ENCODE peak calls at places on chromosomes 7 and 10, in five cellular contexts. One of them, this sample, is unnamed.

GRCh38 chr10:15341502-15342128 is 29.5 kb downstream of the FAM171A1 start:
- DNase-seq in psoas muscle: no peak
- DNase-seq in epithelial cell of esophagus: no peak
- DNase-seq in MM.1S: no peak
- DNase-seq in CD8-positive, alpha-beta T cell: no peak
- DNase-seq in this sample: no peak

GRCh38 chr7:136163333-136163732 is 186.2 kb upstream of the MTPN start:
- DNase-seq in MM.1S: no peak
- DNase-seq in psoas muscle: no peak
- DNase-seq in epithelial cell of esophagus: no peak
- DNase-seq in CD8-positive, alpha-beta T cell: no peak
- DNase-seq in this sample: no peak

GRCh38 chr7:110204527-110204926 is 886.4 kb upstream of the LRRN3 start:
- DNase-seq in CD8-positive, alpha-beta T cell: no peak
- DNase-seq in epithelial cell of esophagus: peak; percentile 11
- DNase-seq in MM.1S: no peak
- DNase-seq in psoas muscle: no peak
- DNase-seq in this sample: no peak

GRCh38 chr10:69732147-69732825 is 69.4 kb upstream of the COL13A1 start:
- DNase-seq in epithelial cell of esophagus: no peak
- DNase-seq in psoas muscle: peak; percentile 73
- DNase-seq in MM.1S: no peak
- DNase-seq in CD8-positive, alpha-beta T cell: no peak
- DNase-seq in this sample: no peak

GRCh38 chr7:2725178-2726105 is 37.4 kb downstream of the AMZ1 start:
- DNase-seq in psoas muscle: peak; percentile 49
- DNase-seq in CD8-positive, alpha-beta T cell: no peak
- DNase-seq in epithelial cell of esophagus: no peak
- DNase-seq in MM.1S: no peak
- DNase-seq in this sample: no peak

GRCh38 chr10:16835223-16835622 is 18.0 kb upstream of the RSU1 start:
- DNase-seq in MM.1S: no peak
- DNase-seq in epithelial cell of esophagus: no peak
- DNase-seq in CD8-positive, alpha-beta T cell: no peak
- DNase-seq in psoas muscle: no peak
- DNase-seq in this sample: no peak

GRCh38 chr7:75642810-75643486 is 95.8 kb downstream of the HIP1 start:
- DNase-seq in epithelial cell of esophagus: peak; percentile 80
- DNase-seq in CD8-positive, alpha-beta T cell: peak; percentile 45
- DNase-seq in MM.1S: peak; percentile 76
- DNase-seq in psoas muscle: no peak
- DNase-seq in this sample: peak; percentile 75

GRCh38 chr10:96341219-96342182 is 17.3 kb downstream of the OPALIN start:
- DNase-seq in MM.1S: peak; percentile 46
- DNase-seq in epithelial cell of esophagus: no peak
- DNase-seq in CD8-positive, alpha-beta T cell: no peak
- DNase-seq in psoas muscle: no peak
- DNase-seq in this sample: no peak

GRCh38 chr7:107539824-107540223 is 23.9 kb downstream of the COG5 start:
- DNase-seq in epithelial cell of esophagus: no peak
- DNase-seq in psoas muscle: no peak
- DNase-seq in CD8-positive, alpha-beta T cell: no peak
- DNase-seq in MM.1S: no peak
- DNase-seq in this sample: no peak

GRCh38 chr10:4061441-4061951 is 276.5 kb upstream of the KLF6 start:
- DNase-seq in epithelial cell of esophagus: peak; percentile 65
- DNase-seq in MM.1S: no peak
- DNase-seq in psoas muscle: peak; percentile 76
- DNase-seq in CD8-positive, alpha-beta T cell: no peak
- DNase-seq in this sample: peak; percentile 47

GRCh38 chr7:81691199-81691821 is 78.5 kb downstream of the HGF start:
- DNase-seq in MM.1S: no peak
- DNase-seq in epithelial cell of esophagus: no peak
- DNase-seq in psoas muscle: no peak
- DNase-seq in CD8-positive, alpha-beta T cell: no peak
- DNase-seq in this sample: peak; percentile 82

GRCh38 chr10:28722065-28722803 is 44.9 kb downstream of the BAMBI start:
- DNase-seq in epithelial cell of esophagus: peak; percentile 17
- DNase-seq in CD8-positive, alpha-beta T cell: no peak
- DNase-seq in psoas muscle: peak; percentile 51
- DNase-seq in MM.1S: no peak
- DNase-seq in this sample: peak; percentile 16

GRCh38 chr7:78530351-78530750 is 731.8 kb downstream of the PHTF2 start:
- DNase-seq in psoas muscle: no peak
- DNase-seq in MM.1S: no peak
- DNase-seq in epithelial cell of esophagus: peak; percentile 76
- DNase-seq in CD8-positive, alpha-beta T cell: no peak
- DNase-seq in this sample: peak; percentile 53

GRCh38 chr7:2840458-2840857 is 3.6 kb downstream of the GNA12 start:
- DNase-seq in CD8-positive, alpha-beta T cell: no peak
- DNase-seq in MM.1S: no peak
- DNase-seq in psoas muscle: no peak
- DNase-seq in epithelial cell of esophagus: no peak
- DNase-seq in this sample: no peak

GRCh38 chr10:94172332-94172731 is 178.6 kb downstream of the PLCE1 start:
- DNase-seq in epithelial cell of esophagus: peak; percentile 86
- DNase-seq in psoas muscle: no peak
- DNase-seq in MM.1S: no peak
- DNase-seq in CD8-positive, alpha-beta T cell: no peak
- DNase-seq in this sample: peak; percentile 34

GRCh38 chr10:131689954-131690669 is 210.7 kb upstream of the PPP2R2D start:
- DNase-seq in epithelial cell of esophagus: no peak
- DNase-seq in psoas muscle: no peak
- DNase-seq in MM.1S: no peak
- DNase-seq in CD8-positive, alpha-beta T cell: no peak
- DNase-seq in this sample: no peak

GRCh38 chr10:5355762-5356478 is 8.8 kb upstream of the UCN3 start:
- DNase-seq in CD8-positive, alpha-beta T cell: no peak
- DNase-seq in MM.1S: no peak
- DNase-seq in psoas muscle: no peak
- DNase-seq in epithelial cell of esophagus: peak; percentile 31
- DNase-seq in this sample: no peak

GRCh38 chr7:107185716-107186115 is 16.9 kb downstream of the HBP1 start:
- DNase-seq in CD8-positive, alpha-beta T cell: no peak
- DNase-seq in psoas muscle: no peak
- DNase-seq in MM.1S: no peak
- DNase-seq in epithelial cell of esophagus: no peak
- DNase-seq in this sample: no peak

GRCh38 chr7:11623093-11623678 is 208.8 kb downstream of the THSD7A start:
- DNase-seq in MM.1S: no peak
- DNase-seq in epithelial cell of esophagus: peak; percentile 24
- DNase-seq in psoas muscle: no peak
- DNase-seq in CD8-positive, alpha-beta T cell: no peak
- DNase-seq in this sample: peak; percentile 3

GRCh38 chr7:65509368-65510186 is 135.9 kb downstream of the ZNF92 start:
- DNase-seq in epithelial cell of esophagus: no peak
- DNase-seq in MM.1S: peak; percentile 22
- DNase-seq in CD8-positive, alpha-beta T cell: peak; percentile 1
- DNase-seq in psoas muscle: peak; percentile 38
- DNase-seq in this sample: no peak

GRCh38 chr7:158316466-158317031 is 271.1 kb downstream of the PTPRN2 start:
- DNase-seq in epithelial cell of esophagus: no peak
- DNase-seq in CD8-positive, alpha-beta T cell: no peak
- DNase-seq in MM.1S: no peak
- DNase-seq in psoas muscle: no peak
- DNase-seq in this sample: no peak

GRCh38 chr7:158315326-158315725 is 272.3 kb downstream of the PTPRN2 start:
- DNase-seq in epithelial cell of esophagus: no peak
- DNase-seq in MM.1S: no peak
- DNase-seq in CD8-positive, alpha-beta T cell: no peak
- DNase-seq in psoas muscle: no peak
- DNase-seq in this sample: no peak

GRCh38 chr7:158318511-158318913 is 269.1 kb downstream of the PTPRN2 start:
- DNase-seq in psoas muscle: no peak
- DNase-seq in epithelial cell of esophagus: no peak
- DNase-seq in CD8-positive, alpha-beta T cell: no peak
- DNase-seq in MM.1S: no peak
- DNase-seq in this sample: no peak

GRCh38 chr7:158315881-158316280 is 271.7 kb downstream of the PTPRN2 start:
- DNase-seq in epithelial cell of esophagus: no peak
- DNase-seq in MM.1S: no peak
- DNase-seq in CD8-positive, alpha-beta T cell: no peak
- DNase-seq in psoas muscle: no peak
- DNase-seq in this sample: no peak

DNA sequence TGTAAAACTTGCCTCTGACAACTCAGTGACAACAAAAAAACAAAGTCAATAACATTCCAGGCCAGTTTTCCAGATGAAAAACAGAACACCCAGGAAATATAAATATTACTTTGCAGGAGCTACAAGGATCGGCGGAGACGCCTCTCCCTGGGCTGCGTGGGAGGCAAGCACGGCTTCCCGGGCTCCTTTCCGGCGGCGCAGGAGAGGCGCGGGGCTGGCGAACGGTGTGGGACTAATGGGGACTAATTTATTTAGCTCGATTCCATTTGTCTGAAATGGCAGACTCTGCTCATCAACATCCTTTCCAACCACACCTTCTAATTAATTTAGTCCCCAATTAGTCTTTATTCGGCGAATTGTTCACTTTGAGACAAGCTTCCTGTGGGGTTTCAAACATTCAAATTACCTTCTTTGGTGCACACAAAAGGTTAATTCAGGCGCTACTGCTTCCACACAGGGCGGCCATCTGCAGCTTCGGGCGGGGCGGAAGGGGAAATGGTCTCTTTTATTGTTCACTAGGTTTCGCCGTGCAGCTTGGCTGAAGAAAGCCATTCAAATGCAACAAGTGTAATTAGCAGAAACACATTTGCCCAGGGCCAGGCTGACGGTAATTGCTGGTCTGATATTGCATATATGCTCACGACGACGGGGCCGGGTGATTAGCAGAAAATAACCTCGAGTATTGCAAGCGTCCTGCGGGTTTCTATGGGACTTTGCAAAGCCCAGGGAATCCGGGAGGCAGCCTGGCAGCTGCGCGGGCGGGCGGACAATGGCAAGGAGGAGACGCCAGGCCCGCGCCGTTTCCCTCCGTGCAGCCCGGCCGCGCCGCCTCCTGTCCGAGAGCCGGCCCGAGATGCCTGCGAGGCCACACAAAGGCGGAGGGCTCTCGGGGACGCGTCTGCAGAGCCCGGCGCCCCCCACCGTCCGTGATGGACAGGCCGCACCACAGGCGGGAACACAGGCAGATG is 270.1 kb downstream of the PTPRN2 start:
- DNase-seq in psoas muscle: no peak
- DNase-seq in CD8-positive, alpha-beta T cell: no peak
- DNase-seq in epithelial cell of esophagus: no peak
- DNase-seq in MM.1S: no peak
- DNase-seq in this sample: no peak
- H3K4me3 ChIP-seq in psoas muscle: peak overlapping the region; percentile 39
- H3K4me3 ChIP-seq in CD8-positive, alpha-beta T cell: no peak overlapping the region
- H3K4me3 ChIP-seq in epithelial cell of esophagus: no peak overlapping the region
- H3K4me3 ChIP-seq in MM.1S: no peak overlapping the region
- H3K4me3 ChIP-seq in this sample: no peak overlapping the region

DNA sequence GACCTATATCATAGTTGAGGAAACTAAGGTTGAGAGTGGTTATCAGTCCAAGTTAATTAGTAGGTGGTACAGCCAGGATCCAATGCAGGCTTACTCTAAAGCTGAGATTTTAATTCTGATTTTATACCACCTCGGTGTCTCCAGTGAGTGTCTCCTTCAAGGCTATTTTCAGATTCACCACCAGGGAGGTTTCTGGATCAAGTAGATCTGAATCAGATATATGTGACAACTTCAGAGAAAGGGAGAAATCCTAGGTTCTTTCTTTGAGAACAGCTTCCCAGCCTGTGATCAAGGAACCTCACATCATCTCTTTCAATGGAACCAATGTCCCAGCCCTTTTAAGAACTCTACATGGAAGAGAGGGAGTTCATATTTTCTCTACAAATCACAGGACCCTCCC is 429.2 kb downstream of the SORCS3 start:
- DNase-seq in CD8-positive, alpha-beta T cell: no peak
- DNase-seq in epithelial cell of esophagus: no peak
- DNase-seq in psoas muscle: no peak
- DNase-seq in MM.1S: no peak
- DNase-seq in this sample: no peak
- TF ChIP-seq CTCF in CD8-positive, alpha-beta T cell: no peak
- TF ChIP-seq CTCF in epithelial cell of esophagus: no peak
- TF ChIP-seq CTCF in psoas muscle: no peak
- TF ChIP-seq CTCF in MM.1S: no peak
- TF ChIP-seq CTCF in this sample: no peak

DNA sequence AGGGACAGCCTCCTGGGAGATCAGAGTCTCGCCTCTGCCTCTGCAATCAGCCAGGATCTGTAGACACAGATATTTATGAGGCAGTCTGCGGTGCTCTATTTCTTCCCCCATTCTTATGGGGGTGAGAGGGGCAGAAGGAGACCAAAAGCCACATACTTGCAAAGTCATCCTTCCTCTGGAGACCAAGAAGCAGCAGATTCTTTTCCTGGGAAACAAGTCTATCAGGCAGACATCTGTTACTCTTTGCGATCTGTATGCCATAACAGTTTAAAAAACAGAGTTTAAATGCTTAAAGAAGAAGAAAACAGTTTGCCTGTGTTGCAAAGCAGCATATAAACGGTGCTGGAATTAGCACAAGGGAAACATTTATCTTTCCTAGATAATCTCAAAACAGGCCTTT is 50.6 kb downstream of the RGS10 start:
- DNase-seq in CD8-positive, alpha-beta T cell: no peak
- DNase-seq in psoas muscle: no peak
- DNase-seq in epithelial cell of esophagus: no peak
- DNase-seq in MM.1S: no peak
- DNase-seq in this sample: no peak
- H3K4me3 ChIP-seq in CD8-positive, alpha-beta T cell: no peak overlapping the region
- H3K4me3 ChIP-seq in psoas muscle: no peak overlapping the region
- H3K4me3 ChIP-seq in epithelial cell of esophagus: no peak overlapping the region
- H3K4me3 ChIP-seq in MM.1S: no peak overlapping the region
- H3K4me3 ChIP-seq in this sample: no peak overlapping the region

GRCh38 chr10:26714385-26714784 is 16.9 kb downstream of the PDSS1 start:
- DNase-seq in CD8-positive, alpha-beta T cell: no peak
- DNase-seq in MM.1S: no peak
- DNase-seq in epithelial cell of esophagus: no peak
- DNase-seq in psoas muscle: no peak
- DNase-seq in this sample: no peak

GRCh38 chr10:26714816-26715487 is 17.5 kb downstream of the PDSS1 start:
- DNase-seq in MM.1S: no peak
- DNase-seq in psoas muscle: no peak
- DNase-seq in CD8-positive, alpha-beta T cell: no peak
- DNase-seq in epithelial cell of esophagus: no peak
- DNase-seq in this sample: no peak

GRCh38 chr10:26706206-26706605 is 8.7 kb downstream of the PDSS1 start:
- DNase-seq in epithelial cell of esophagus: no peak
- DNase-seq in psoas muscle: no peak
- DNase-seq in MM.1S: no peak
- DNase-seq in CD8-positive, alpha-beta T cell: no peak
- DNase-seq in this sample: no peak

GRCh38 chr10:26706936-26707335 is 9.4 kb downstream of the PDSS1 start:
- DNase-seq in psoas muscle: no peak
- DNase-seq in CD8-positive, alpha-beta T cell: no peak
- DNase-seq in MM.1S: no peak
- DNase-seq in epithelial cell of esophagus: no peak
- DNase-seq in this sample: no peak

DNA sequence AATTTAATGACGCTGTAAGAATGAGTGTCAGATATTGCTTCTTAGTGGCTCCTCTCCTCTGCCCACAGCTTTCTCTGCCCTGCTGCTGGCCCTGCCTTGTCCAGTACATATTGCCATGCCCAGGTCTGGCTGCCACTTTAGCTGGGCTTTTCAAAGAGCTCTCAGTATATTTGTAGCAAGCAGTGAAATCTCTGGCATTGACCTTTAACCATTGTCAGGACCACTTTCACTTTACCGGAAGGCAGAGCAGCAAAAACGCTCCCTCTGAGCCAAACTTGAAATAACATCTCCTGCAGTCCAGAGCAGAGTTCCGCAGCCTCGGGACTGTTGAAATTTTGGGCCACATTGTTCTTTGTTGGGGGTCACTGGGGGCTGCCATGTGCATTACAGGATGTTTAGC is 13.8 kb downstream of the PDSS1 start:
- DNase-seq in epithelial cell of esophagus: no peak
- DNase-seq in CD8-positive, alpha-beta T cell: no peak
- DNase-seq in MM.1S: no peak
- DNase-seq in psoas muscle: no peak
- DNase-seq in this sample: no peak
- TF ChIP-seq CTCF in epithelial cell of esophagus: no peak
- TF ChIP-seq CTCF in CD8-positive, alpha-beta T cell: no peak
- TF ChIP-seq CTCF in MM.1S: no peak
- TF ChIP-seq CTCF in psoas muscle: no peak
- TF ChIP-seq CTCF in this sample: no peak